ENCODE peak calls at places on chromosomes 2 and 18, in five cellular contexts. F, Q, A, D and P are unnamed samples.
A peak's percentile ranks its signal among the peaks of the same experiment; 100 is the strongest.

GRCh38 chr2:211248841-211249240 is 692.4 kb downstream of the CPS1 start:
- DNase-seq in F (no peak), Q (no peak), A (no peak), D (no peak), P (no peak)

GRCh38 chr2:239399404-239399999 is 1.3 kb downstream of the HDAC4 start:
- DNase-seq in F (no peak), Q (peak; percentile 37), A (peak; percentile 6), D (peak; percentile 27), P (no peak)

GRCh38 chr2:157261199-157261782 is 3.8 kb downstream of the GALNT5 start:
- DNase-seq in F (no peak), Q (no peak), A (peak; percentile 51), D (peak; percentile 43), P (no peak)

GRCh38 chr2:167215595-167215994 is 327.3 kb downstream of the XIRP2 start:
- DNase-seq in F (no peak), Q (no peak), A (no peak), D (no peak), P (no peak)

GRCh38 chr18:50707841-50708240 is 112.0 kb downstream of the MRO start:
- DNase-seq in F (no peak), Q (no peak), A (peak; percentile 17), D (no peak), P (no peak)

GRCh38 chr18:58862851-58863538 is 1.7 kb upstream of the ZNF532 start:
- DNase-seq in F (peak; percentile 49), Q (peak; percentile 62), A (peak; percentile 72), D (no peak), P (peak; percentile 76)

GRCh38 chr2:224722777-224723176 is 6.6 kb upstream of the CCDC195 start:
- DNase-seq in F (no peak), Q (no peak), A (no peak), D (no peak), P (no peak)

GRCh38 chr18:79537758-79538157 is 141.8 kb upstream of the CTDP1 start:
- DNase-seq in F (no peak), Q (no peak), A (no peak), D (no peak), P (no peak)

GRCh38 chr2:158297120-158297519 is 159.4 kb downstream of the CCDC148 start:
- DNase-seq in F (no peak), Q (no peak), A (no peak), D (no peak), P (no peak)

GRCh38 chr2:204628926-204629661 is 83.8 kb downstream of the PARD3B start:
- DNase-seq in F (no peak), Q (peak; percentile 37), A (peak; percentile 11), D (no peak), P (no peak)

GRCh38 chr18:22113144-22113813 is 56.1 kb upstream of the GATA6 start:
- DNase-seq in F (peak; percentile 81), Q (no peak), A (no peak), D (no peak), P (no peak)

GRCh38 chr2:44912660-44913059 is 28.8 kb upstream of the SIX3 start:
- DNase-seq in F (no peak), Q (no peak), A (peak; percentile 85), D (no peak), P (no peak)

GRCh38 chr2:14459927-14460326 is 172.6 kb upstream of the LRATD1 start:
- DNase-seq in F (no peak), Q (no peak), A (no peak), D (no peak), P (no peak)

GRCh38 chr18:32366586-32367538 is 103.8 kb downstream of the GAREM1 start:
- DNase-seq in F (no peak), Q (peak; percentile 54), A (peak; percentile 70), D (no peak), P (no peak)

GRCh38 chr2:168220971-168221819 is 26.2 kb downstream of the STK39 start:
- DNase-seq in F (no peak), Q (peak; percentile 45), A (no peak), D (no peak), P (no peak)

GRCh38 chr2:81266106-81266505 is 961.6 kb upstream of the LRRTM1 start:
- DNase-seq in F (no peak), Q (no peak), A (no peak), D (peak; percentile 45), P (no peak)
- TF ChIP-seq CTCF in F (no peak), Q (peak; percentile 20), A (no peak), D (peak; percentile 3), P (no peak)

DNA sequence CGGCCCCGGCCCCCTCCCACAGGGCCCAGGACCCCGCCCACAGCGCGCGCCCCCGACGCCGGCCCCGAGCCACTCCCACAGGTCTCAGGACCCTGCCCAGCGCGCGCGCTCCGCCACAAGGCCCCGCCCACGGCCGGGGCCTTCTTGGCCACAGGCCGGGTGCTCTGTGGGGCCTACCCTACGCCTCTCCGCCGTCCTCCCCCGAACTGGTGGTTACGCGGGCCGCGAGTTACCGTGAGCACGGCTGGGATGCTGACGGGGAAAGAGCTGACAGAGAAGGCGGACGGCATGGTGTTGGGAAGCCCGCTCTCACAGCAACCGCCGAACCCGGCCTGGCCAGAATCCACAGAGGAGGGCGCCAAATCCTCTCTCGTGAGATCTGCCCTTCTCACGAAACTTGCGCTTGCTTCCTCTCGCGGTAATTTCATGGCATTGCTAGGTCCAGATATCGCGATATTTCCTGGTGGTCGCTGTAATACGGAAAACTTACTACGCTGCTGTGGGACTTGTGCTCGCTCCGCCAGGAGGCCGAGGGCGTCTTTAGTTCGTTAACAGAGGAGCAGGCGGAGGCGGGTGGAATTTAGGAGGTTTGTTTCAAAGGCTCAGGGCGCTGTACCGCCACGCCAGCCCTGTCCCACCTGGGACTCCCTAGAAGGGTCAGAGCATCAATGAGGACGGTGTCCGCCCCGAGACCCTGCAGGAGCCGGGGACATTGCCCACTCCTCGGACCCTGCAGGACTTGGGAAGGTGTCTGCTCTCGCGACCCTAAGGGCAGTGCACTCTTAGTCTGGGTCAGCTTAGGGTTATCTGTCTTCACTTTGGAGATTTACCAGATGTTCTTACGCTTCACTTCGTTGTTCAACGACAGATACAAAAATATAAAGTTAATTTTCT is at the start of gene TMEM18:
- DNase-seq in F (no peak), Q (peak; percentile 98), A (peak; percentile 99), D (peak; percentile 99), P (peak; percentile 89)
- TF ChIP-seq CTCF in F (peak; percentile 31), Q (peak; percentile 33), A (peak; percentile 26), D (peak; percentile 19), P (peak; percentile 22)

GRCh38 chr18:48923746-48924580 is 26.8 kb downstream of the SMAD7 start:
- DNase-seq in F (no peak), Q (peak; percentile 63), A (peak; percentile 78), D (no peak), P (no peak)

GRCh38 chr18:48927286-48928080 is 23.3 kb downstream of the SMAD7 start:
- DNase-seq in F (no peak), Q (no peak), A (no peak), D (no peak), P (no peak)

GRCh38 chr18:48924621-48925601 is 25.9 kb downstream of the SMAD7 start:
- DNase-seq in F (no peak), Q (no peak), A (no peak), D (no peak), P (no peak)

GRCh38 chr18:48928787-48929186 is 22.0 kb downstream of the SMAD7 start:
- DNase-seq in F (peak; percentile 65), Q (peak; percentile 92), A (peak; percentile 50), D (no peak), P (peak; percentile 62)

GRCh38 chr18:48926420-48926857 is 24.3 kb downstream of the SMAD7 start:
- DNase-seq in F (no peak), Q (no peak), A (no peak), D (no peak), P (no peak)
- TF ChIP-seq CTCF in F (no peak), Q (no peak), A (no peak), D (no peak), P (no peak)

GRCh38 chr2:65553504-65554074 is 121.2 kb upstream of the SPRED2 start:
- DNase-seq in F (no peak), Q (no peak), A (no peak), D (no peak), P (no peak)
- TF ChIP-seq CTCF in F (no peak), Q (no peak), A (no peak), D (no peak), P (no peak)